ENCODE peak calls at places on chromosomes 13 and 19, in five cellular contexts. T, O, U, Q and C are unnamed samples. For H3K9me3, the result is how much of the 10 kb centered on the place peaks cover.

GRCh38 chr19:38245826-38246498 is 10.2 kb downstream of the PPP1R14A start:
- DNase-seq in T (no peak), O (no peak), U (no peak), Q (no peak), C (no peak)

GRCh38 chr13:46598140-46598819 is 45.3 kb downstream of the LRCH1 start:
- DNase-seq in T (no peak), O (no peak), U (peak), Q (no peak), C (no peak)

GRCh38 chr13:113608967-113609533 is 24.5 kb downstream of the TFDP1 start:
- DNase-seq in T (no peak), O (no peak), U (no peak), Q (no peak), C (no peak)

GRCh38 chr13:100491164-100491847 is 97.3 kb downstream of the GGACT start:
- DNase-seq in T (no peak), O (no peak), U (no peak), Q (no peak), C (no peak)

GRCh38 chr13:89066868-89067466 is 1395.8 kb downstream of the SLITRK5 start:
- DNase-seq in T (no peak), O (no peak), U (peak), Q (no peak), C (peak)

GRCh38 chr13:46057251-46058015 is 4.9 kb upstream of the ZC3H13 start:
- DNase-seq in T (no peak), O (no peak), U (no peak), Q (no peak), C (no peak)

GRCh38 chr19:913080-913748 is at the start of gene R3HDM4:
- DNase-seq in T (no peak), O (peak), U (peak), Q (peak), C (peak)

GRCh38 chr19:44960906-44961734 is 5.9 kb downstream of the CLPTM1 start:
- DNase-seq in T (no peak), O (no peak), U (no peak), Q (no peak), C (no peak)

GRCh38 chr19:40701758-40702157 is 11.3 kb upstream of the NUMBL start:
- DNase-seq in T (no peak), O (no peak), U (no peak), Q (no peak), C (no peak)

GRCh38 chr13:109309625-109310363 is 476.6 kb downstream of the IRS2 start:
- DNase-seq in T (no peak), O (no peak), U (no peak), Q (no peak), C (no peak)

GRCh38 chr13:109301711-109302110 is 484.7 kb downstream of the IRS2 start:
- DNase-seq in T (no peak), O (no peak), U (no peak), Q (no peak), C (peak)

GRCh38 chr13:109301276-109301675 is 485.1 kb downstream of the IRS2 start:
- DNase-seq in T (no peak), O (no peak), U (no peak), Q (no peak), C (no peak)

GRCh38 chr13:109312399-109312798 is 474.0 kb downstream of the IRS2 start:
- DNase-seq in T (no peak), O (no peak), U (no peak), Q (no peak), C (no peak)

DNA sequence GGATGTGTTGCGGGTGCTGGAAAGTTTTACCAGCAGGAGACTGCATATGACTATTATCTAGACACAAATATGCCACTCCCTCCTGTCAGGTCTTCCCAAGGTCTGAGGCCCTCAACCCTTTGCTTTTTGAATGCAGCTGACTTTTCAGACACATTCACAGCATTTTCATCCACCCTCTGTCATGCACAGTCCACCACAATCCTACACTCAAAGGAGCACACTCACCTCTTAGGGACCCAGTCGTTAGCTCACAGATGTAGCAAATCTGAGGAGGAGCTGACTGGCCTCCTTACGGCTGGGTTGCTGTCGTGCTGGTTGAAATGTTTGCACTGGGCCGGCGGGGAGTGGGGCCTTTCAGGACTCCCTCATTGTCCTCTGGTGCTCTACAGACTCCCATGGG is 479.4 kb downstream of the IRS2 start:
- DNase-seq in T (no peak), O (no peak), U (no peak), Q (no peak), C (no peak)
- H3K9me3 ChIP-seq in T (under half), O (under half), U (under half), Q (under half), C (under half)

GRCh38 chr19:56748443-56748842 is 76.9 kb upstream of the ZNF835 start:
- DNase-seq in T (no peak), O (no peak), U (peak), Q (no peak), C (peak)
- H3K9me3 ChIP-seq in T (under half), O (under half), U (under half), Q (under half), C (under half)

DNA sequence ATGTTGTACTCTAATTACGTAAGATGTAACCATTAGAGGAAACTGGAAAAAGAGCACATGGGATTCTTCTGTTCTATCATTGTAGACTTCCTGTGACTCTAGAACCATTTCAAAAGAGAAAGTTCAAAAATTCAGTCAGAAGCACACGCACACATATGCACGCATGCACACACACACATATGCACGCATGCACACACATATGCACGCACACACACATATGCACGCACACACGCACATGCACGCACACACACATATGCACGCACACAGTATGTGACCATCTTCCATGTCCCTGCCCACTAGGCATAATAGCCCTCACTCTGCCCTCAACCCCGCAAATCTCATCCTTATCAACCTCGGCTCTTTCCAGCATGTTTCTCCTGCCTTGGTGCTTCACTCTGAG is 14.0 kb downstream of the GP6 start:
- DNase-seq in T (no peak), O (no peak), U (no peak), Q (no peak), C (no peak)
- H3K9me3 ChIP-seq in T (under half), O (under half), U (under half), Q (under half), C (under half)

DNA sequence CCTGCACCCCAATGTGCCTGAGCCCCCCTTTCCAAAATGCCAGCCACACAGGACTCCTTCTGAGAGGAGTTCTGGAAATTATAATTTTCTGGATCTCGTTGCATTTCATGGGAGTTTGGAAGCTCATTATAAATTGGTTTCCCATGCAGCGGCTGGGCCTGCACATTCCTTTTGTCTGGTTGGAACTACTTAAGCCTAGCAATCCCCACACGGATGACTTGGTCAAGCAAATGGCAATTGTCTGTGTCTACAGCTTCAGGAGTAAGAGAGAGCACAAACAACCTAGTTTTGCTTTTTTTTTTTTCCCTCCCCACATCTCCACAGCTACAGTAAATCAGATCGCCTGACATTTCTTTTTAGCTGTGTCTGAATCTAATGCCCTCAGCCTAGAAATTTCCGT is 15.2 kb downstream of the PCDH8 start:
- DNase-seq in T (no peak), O (no peak), U (no peak), Q (no peak), C (no peak)
- H3K9me3 ChIP-seq in T (under half), O (under half), U (under half), Q (under half), C (under half)

GRCh38 chr19:56958428-56958827 is 117.9 kb upstream of the PEG3 start:
- DNase-seq in T (no peak), O (no peak), U (no peak), Q (no peak), C (no peak)

GRCh38 chr19:56956503-56957226 is 116.1 kb upstream of the PEG3 start:
- DNase-seq in T (no peak), O (no peak), U (no peak), Q (no peak), C (no peak)

GRCh38 chr19:56960959-56961622 is 120.6 kb upstream of the PEG3 start:
- DNase-seq in T (no peak), O (no peak), U (no peak), Q (no peak), C (no peak)

GRCh38 chr19:56955637-56956216 is 115.2 kb upstream of the PEG3 start:
- DNase-seq in T (no peak), O (no peak), U (no peak), Q (no peak), C (no peak)

DNA sequence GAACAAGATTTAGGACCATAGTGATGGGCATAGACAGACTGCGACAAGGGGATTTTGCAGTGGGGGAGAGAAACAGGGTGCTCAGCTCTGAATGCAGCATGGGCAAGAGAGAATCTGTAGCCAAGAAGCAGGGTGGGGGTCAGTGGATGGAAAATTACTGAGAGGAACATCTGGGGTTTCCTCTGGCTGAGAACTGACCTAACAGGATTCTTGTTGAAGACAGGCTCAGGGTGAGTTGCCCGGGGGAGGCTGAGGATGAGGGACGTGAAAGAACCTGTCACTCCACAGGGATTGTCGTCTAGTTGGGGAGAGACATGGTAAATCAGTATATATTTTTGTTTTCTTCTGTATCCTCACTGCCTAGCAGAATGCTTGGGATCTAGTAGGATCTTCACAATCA is 118.7 kb upstream of the PEG3 start:
- DNase-seq in T (no peak), O (no peak), U (no peak), Q (no peak), C (no peak)
- H3K9me3 ChIP-seq in T (under half), O (under half), U (under half), Q (under half), C (under half)